ENCODE peak calls at places on chromosomes 6 and 20, in nine cellular contexts. E is WTC11; B is GM04504; X is 8988T; K is Daoy; W is stimulated activated CD4-positive, alpha-beta T cell treated with anti-CD3 and anti-CD28 coated beads, Interleukin-1b, Interleukin-23, amount 100 ng/mL, for 1 hour; Q is esophagus squamous epithelium; D is GM19239; Z is brain microvascular endothelial cell. P is an unnamed sample.

GRCh38 chr6:137049095-137049494 is 4.3 kb upstream of the IL20RA start:
- DNase-seq in E (no peak), B (no peak), X (no peak), K (no peak), W (no peak), Q (no peak), D (no peak), Z (no peak), P (no peak)

GRCh38 chr20:60187683-60188082 is 229.5 kb downstream of the CDH26 start:
- DNase-seq in E (no peak), B (no peak), X (no peak), K (no peak), W (no peak), Q (no peak), D (no peak), Z (no peak), P (no peak)

GRCh38 chr6:137762168-137763090 is 104.6 kb upstream of the TNFAIP3 start:
- DNase-seq in E (no peak), B (no peak), X (no peak), K (no peak), W (no peak), Q (no peak), D (no peak), Z (no peak), P (no peak)

GRCh38 chr6:15404700-15404980 is 158.8 kb downstream of the JARID2 start:
- DNase-seq in E (no peak), B (no peak), X (no peak), K (no peak), W (no peak), Q (no peak), D (no peak), Z (no peak), P (no peak)

GRCh38 chr6:4482461-4482860 is 293.7 kb upstream of the CDYL start:
- DNase-seq in E (no peak), B (no peak), X (no peak), K (no peak), W (no peak), Q (no peak), D (no peak), Z (no peak), P (no peak)

GRCh38 chr6:42914546-42914945 is 1.3 kb upstream of the PTCRA start:
- DNase-seq in E (no peak), B (no peak), X (no peak), K (no peak), W (no peak), Q (no peak), D (no peak), Z (no peak), P (no peak)

GRCh38 chr6:48027704-48028435 is 83.1 kb downstream of the PTCHD4 start:
- DNase-seq in E (no peak), B (no peak), X (no peak), K (peak; percentile 6), W (no peak), Q (no peak), D (no peak), Z (no peak), P (no peak)

GRCh38 chr6:4607026-4607704 is 169.0 kb upstream of the CDYL start:
- DNase-seq in E (no peak), B (peak; percentile 69), X (no peak), K (peak; percentile 88), W (no peak), Q (no peak), D (no peak), Z (peak; percentile 20), P (peak; percentile 72)

GRCh38 chr20:31923388-31924271 is 28.2 kb downstream of the PDRG1 start:
- DNase-seq in E (no peak), B (no peak), X (no peak), K (peak; percentile 16), W (no peak), Q (no peak), D (peak; percentile 17), Z (no peak), P (no peak)